ENCODE peak calls at places on chromosomes 13 and 19, in five cellular contexts. O is HFF-Myc, I is thoracic aorta, A is pancreas, Z is ovary. X is an unnamed sample.

GRCh38 chr19:1252221-1252817 is 3.9 kb downstream of the MIDN start:
- DNase-seq in O (no peak), A (no peak), Z (peak), I (peak), X (no peak)

GRCh38 chr19:48069435-48069834 is 25.6 kb upstream of the CABP5 start:
- DNase-seq in Z (no peak), A (no peak), I (no peak), O (no peak), X (no peak)

GRCh38 chr19:53102186-53102585 is 1.0 kb downstream of the ZNF160 start:
- DNase-seq in A (no peak), I (no peak), O (no peak), Z (no peak), X (no peak)

GRCh38 chr19:30322641-30323320 is 49.4 kb upstream of the ZNF536 start:
- DNase-seq in O (no peak), A (no peak), Z (no peak), I (no peak), X (no peak)

GRCh38 chr13:76991432-76991795 is 467 bp upstream of the CLN5 start:
- DNase-seq in O (no peak), Z (no peak), A (no peak), I (peak), X (no peak)

GRCh38 chr13:27425151-27425917 is 915 bp downstream of the GTF3A start:
- DNase-seq in I (no peak), O (no peak), A (no peak), Z (no peak), X (no peak)

GRCh38 chr13:113666951-113667701 is at the start of gene GRK1:
- DNase-seq in O (no peak), Z (no peak), I (no peak), A (peak), X (no peak)

GRCh38 chr19:10194500-10195198 is at the start of gene DNMT1:
- DNase-seq in I (peak), A (peak), Z (peak), O (peak), X (peak)

GRCh38 chr13:41562083-41562482 is 104.7 kb downstream of the RGCC start:
- DNase-seq in Z (peak), O (peak), A (no peak), I (no peak), X (no peak)

GRCh38 chr13:108700421-108701170 is 71.2 kb downstream of the MYO16 start:
- DNase-seq in A (no peak), I (no peak), O (peak), Z (no peak), X (no peak)

GRCh38 chr13:40113644-40114304 is 458.3 kb downstream of the COG6 start:
- DNase-seq in I (no peak), O (no peak), Z (no peak), A (no peak), X (no peak)

GRCh38 chr19:19545128-19545591 is 7.1 kb downstream of the CILP2 start:
- DNase-seq in Z (no peak), A (peak), I (no peak), O (no peak), X (no peak)
- H3K4me3 ChIP-seq in Z (no peak), A (no peak), I (no peak), O (no peak), X (no peak)

GRCh38 chr19:45716314-45717130 is 14.2 kb downstream of the FBXO46 start:
- DNase-seq in I (no peak), Z (no peak), O (no peak), A (no peak), X (no peak)
- TF ChIP-seq CTCF in I (no peak), Z (no peak), O (no peak), A (no peak), X (no peak)

DNA sequence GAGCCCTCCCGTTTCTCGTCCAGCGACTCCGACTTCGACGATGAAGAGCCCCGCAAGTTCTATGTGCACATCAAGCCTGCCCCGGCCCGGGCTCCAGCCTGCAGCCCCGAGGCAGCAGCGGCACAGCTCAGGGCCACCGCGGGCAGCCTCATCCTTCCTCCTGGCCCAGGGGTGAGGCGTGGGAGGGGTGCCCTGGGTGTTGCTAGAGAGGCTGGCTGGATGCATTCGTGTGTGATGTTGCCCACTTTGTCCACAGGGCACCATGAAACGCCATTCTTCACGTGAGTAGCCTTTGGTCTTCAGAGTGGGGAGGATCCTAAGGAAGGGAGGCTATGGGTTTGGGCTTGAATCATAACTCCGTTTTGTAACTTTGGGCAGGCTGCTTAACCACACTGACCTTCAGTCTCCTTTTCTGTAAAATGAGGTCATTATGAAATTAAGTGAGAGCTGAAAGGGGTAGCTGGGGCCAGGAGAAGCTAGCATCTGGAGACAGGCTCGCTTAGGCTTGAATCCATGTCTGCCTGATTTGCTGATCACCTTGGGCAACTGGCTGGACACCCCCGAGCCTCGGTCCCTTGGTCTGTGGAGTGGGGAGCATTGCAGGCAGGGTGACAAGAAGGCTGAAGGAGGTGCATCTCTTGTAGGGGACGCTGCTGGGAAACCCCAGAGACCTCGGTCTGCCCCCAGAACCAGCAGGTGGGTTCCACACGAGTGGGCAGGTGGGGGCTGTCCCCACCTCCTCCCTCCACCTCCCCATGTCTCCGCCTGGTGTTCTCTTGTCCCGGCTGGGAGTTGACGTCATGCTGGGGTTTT is 18.7 kb upstream of the B3GNT3 start:
- DNase-seq in O (no peak), I (no peak), A (no peak), Z (no peak), X (no peak)
- H3K4me3 ChIP-seq in O (no peak), I (no peak), A (no peak), Z (no peak), X (no peak)

GRCh38 chr19:20923077-20923871 is at the start of gene ZNF85:
- DNase-seq in A (peak), Z (peak), I (peak), O (peak), X (peak)
- TF ChIP-seq CTCF in A (no peak), Z (no peak), I (no peak), O (no peak), X (no peak)